ENCODE peak calls at places on chromosomes 13 and 19, in six cellular contexts. One of them, this sample, is unnamed.

GRCh38 chr19:29505034-29505824 is 20.6 kb upstream of the VSTM2B start:
- DNase-seq in NCI-H2081: no peak
- DNase-seq in GM20000: no peak
- DNase-seq in activated CD4-positive, alpha-beta T cell treated with anti-CD3 and anti-CD28 coated beads, Interleukin-2, amount 50 U/mL, for 24 hours: no peak
- DNase-seq in CD4-positive, alpha-beta T cell: no peak
- DNase-seq in psoas muscle: no peak
- DNase-seq in this sample: no peak

GRCh38 chr13:45137501-45137880 is 17.2 kb downstream of the GTF2F2 start:
- DNase-seq in GM20000: no peak
- DNase-seq in CD4-positive, alpha-beta T cell: no peak
- DNase-seq in psoas muscle: no peak
- DNase-seq in NCI-H2081: no peak
- DNase-seq in activated CD4-positive, alpha-beta T cell treated with anti-CD3 and anti-CD28 coated beads, Interleukin-2, amount 50 U/mL, for 24 hours: no peak
- DNase-seq in this sample: no peak

GRCh38 chr19:37551123-37551993 is 43.2 kb downstream of the ZNF571 start:
- DNase-seq in NCI-H2081: no peak
- DNase-seq in GM20000: peak
- DNase-seq in psoas muscle: no peak
- DNase-seq in activated CD4-positive, alpha-beta T cell treated with anti-CD3 and anti-CD28 coated beads, Interleukin-2, amount 50 U/mL, for 24 hours: peak
- DNase-seq in CD4-positive, alpha-beta T cell: peak
- DNase-seq in this sample: no peak

GRCh38 chr13:57787058-57787791 is 155.7 kb downstream of the PCDH17 start:
- DNase-seq in NCI-H2081: no peak
- DNase-seq in CD4-positive, alpha-beta T cell: no peak
- DNase-seq in psoas muscle: no peak
- DNase-seq in GM20000: no peak
- DNase-seq in activated CD4-positive, alpha-beta T cell treated with anti-CD3 and anti-CD28 coated beads, Interleukin-2, amount 50 U/mL, for 24 hours: no peak
- DNase-seq in this sample: no peak

GRCh38 chr13:35768551-35768950 is 292.1 kb upstream of the MAB21L1 start:
- DNase-seq in NCI-H2081: no peak
- DNase-seq in psoas muscle: no peak
- DNase-seq in CD4-positive, alpha-beta T cell: no peak
- DNase-seq in activated CD4-positive, alpha-beta T cell treated with anti-CD3 and anti-CD28 coated beads, Interleukin-2, amount 50 U/mL, for 24 hours: no peak
- DNase-seq in GM20000: no peak
- DNase-seq in this sample: no peak

GRCh38 chr19:8654591-8655339 is 24.3 kb downstream of the NFILZ start:
- DNase-seq in NCI-H2081: peak
- DNase-seq in activated CD4-positive, alpha-beta T cell treated with anti-CD3 and anti-CD28 coated beads, Interleukin-2, amount 50 U/mL, for 24 hours: peak
- DNase-seq in psoas muscle: peak
- DNase-seq in GM20000: peak
- DNase-seq in CD4-positive, alpha-beta T cell: peak
- DNase-seq in this sample: no peak

GRCh38 chr19:46514589-46515289 is 19.1 kb upstream of the PNMA8B start:
- DNase-seq in CD4-positive, alpha-beta T cell: no peak
- DNase-seq in activated CD4-positive, alpha-beta T cell treated with anti-CD3 and anti-CD28 coated beads, Interleukin-2, amount 50 U/mL, for 24 hours: no peak
- DNase-seq in NCI-H2081: no peak
- DNase-seq in psoas muscle: no peak
- DNase-seq in GM20000: no peak
- DNase-seq in this sample: no peak

GRCh38 chr19:29694669-29695627 is 20.1 kb downstream of the C19orf12 start:
- DNase-seq in CD4-positive, alpha-beta T cell: peak
- DNase-seq in psoas muscle: peak
- DNase-seq in GM20000: peak
- DNase-seq in NCI-H2081: no peak
- DNase-seq in activated CD4-positive, alpha-beta T cell treated with anti-CD3 and anti-CD28 coated beads, Interleukin-2, amount 50 U/mL, for 24 hours: peak
- DNase-seq in this sample: peak

GRCh38 chr19:6433165-6433564 is 398 bp downstream of the SLC25A41 start:
- DNase-seq in CD4-positive, alpha-beta T cell: no peak
- DNase-seq in psoas muscle: no peak
- DNase-seq in NCI-H2081: no peak
- DNase-seq in activated CD4-positive, alpha-beta T cell treated with anti-CD3 and anti-CD28 coated beads, Interleukin-2, amount 50 U/mL, for 24 hours: no peak
- DNase-seq in GM20000: no peak
- DNase-seq in this sample: no peak

GRCh38 chr13:48483589-48483988 is 49.3 kb downstream of the RCBTB2 start:
- DNase-seq in activated CD4-positive, alpha-beta T cell treated with anti-CD3 and anti-CD28 coated beads, Interleukin-2, amount 50 U/mL, for 24 hours: no peak
- DNase-seq in psoas muscle: no peak
- DNase-seq in GM20000: no peak
- DNase-seq in CD4-positive, alpha-beta T cell: no peak
- DNase-seq in NCI-H2081: no peak
- DNase-seq in this sample: no peak

GRCh38 chr19:18284710-18285430 is 3.4 kb upstream of the JUND start:
- DNase-seq in psoas muscle: no peak
- DNase-seq in NCI-H2081: no peak
- DNase-seq in activated CD4-positive, alpha-beta T cell treated with anti-CD3 and anti-CD28 coated beads, Interleukin-2, amount 50 U/mL, for 24 hours: no peak
- DNase-seq in GM20000: peak
- DNase-seq in CD4-positive, alpha-beta T cell: no peak
- DNase-seq in this sample: no peak

GRCh38 chr13:112734696-112735547 is 45.1 kb downstream of the ATP11A start:
- DNase-seq in activated CD4-positive, alpha-beta T cell treated with anti-CD3 and anti-CD28 coated beads, Interleukin-2, amount 50 U/mL, for 24 hours: no peak
- DNase-seq in CD4-positive, alpha-beta T cell: no peak
- DNase-seq in GM20000: no peak
- DNase-seq in NCI-H2081: no peak
- DNase-seq in psoas muscle: no peak
- DNase-seq in this sample: no peak

GRCh38 chr13:102650444-102650843 is 44.4 kb downstream of the METTL21C start:
- DNase-seq in NCI-H2081: no peak
- DNase-seq in CD4-positive, alpha-beta T cell: no peak
- DNase-seq in activated CD4-positive, alpha-beta T cell treated with anti-CD3 and anti-CD28 coated beads, Interleukin-2, amount 50 U/mL, for 24 hours: no peak
- DNase-seq in GM20000: no peak
- DNase-seq in psoas muscle: no peak
- DNase-seq in this sample: no peak

GRCh38 chr19:33168528-33168927 is 25.6 kb upstream of the LRP3 start:
- DNase-seq in activated CD4-positive, alpha-beta T cell treated with anti-CD3 and anti-CD28 coated beads, Interleukin-2, amount 50 U/mL, for 24 hours: no peak
- DNase-seq in psoas muscle: no peak
- DNase-seq in CD4-positive, alpha-beta T cell: no peak
- DNase-seq in NCI-H2081: no peak
- DNase-seq in GM20000: no peak
- DNase-seq in this sample: no peak

GRCh38 chr19:33678796-33679195 is 57.0 kb downstream of the CHST8 start:
- DNase-seq in CD4-positive, alpha-beta T cell: peak
- DNase-seq in activated CD4-positive, alpha-beta T cell treated with anti-CD3 and anti-CD28 coated beads, Interleukin-2, amount 50 U/mL, for 24 hours: no peak
- DNase-seq in NCI-H2081: peak
- DNase-seq in GM20000: no peak
- DNase-seq in psoas muscle: no peak
- DNase-seq in this sample: no peak

GRCh38 chr19:48509467-48510194 is 2.0 kb downstream of the LMTK3 start:
- DNase-seq in GM20000: peak
- DNase-seq in psoas muscle: no peak
- DNase-seq in NCI-H2081: no peak
- DNase-seq in activated CD4-positive, alpha-beta T cell treated with anti-CD3 and anti-CD28 coated beads, Interleukin-2, amount 50 U/mL, for 24 hours: no peak
- DNase-seq in CD4-positive, alpha-beta T cell: no peak
- DNase-seq in this sample: no peak

GRCh38 chr19:9431475-9431874 is 3.9 kb downstream of the ZNF266 start:
- DNase-seq in CD4-positive, alpha-beta T cell: peak
- DNase-seq in NCI-H2081: peak
- DNase-seq in GM20000: no peak
- DNase-seq in activated CD4-positive, alpha-beta T cell treated with anti-CD3 and anti-CD28 coated beads, Interleukin-2, amount 50 U/mL, for 24 hours: peak
- DNase-seq in psoas muscle: no peak
- DNase-seq in this sample: no peak

GRCh38 chr13:53237696-53238095 is 209.1 kb downstream of the OLFM4 start:
- DNase-seq in NCI-H2081: no peak
- DNase-seq in psoas muscle: no peak
- DNase-seq in CD4-positive, alpha-beta T cell: no peak
- DNase-seq in activated CD4-positive, alpha-beta T cell treated with anti-CD3 and anti-CD28 coated beads, Interleukin-2, amount 50 U/mL, for 24 hours: no peak
- DNase-seq in GM20000: no peak
- DNase-seq in this sample: no peak

GRCh38 chr19:38004100-38004504 is 97.1 kb downstream of the SIPA1L3 start:
- DNase-seq in activated CD4-positive, alpha-beta T cell treated with anti-CD3 and anti-CD28 coated beads, Interleukin-2, amount 50 U/mL, for 24 hours: no peak
- DNase-seq in GM20000: no peak
- DNase-seq in psoas muscle: no peak
- DNase-seq in NCI-H2081: no peak
- DNase-seq in CD4-positive, alpha-beta T cell: no peak
- DNase-seq in this sample: no peak

GRCh38 chr19:21092107-21092506 is 10.1 kb downstream of the ZNF714 start:
- DNase-seq in activated CD4-positive, alpha-beta T cell treated with anti-CD3 and anti-CD28 coated beads, Interleukin-2, amount 50 U/mL, for 24 hours: no peak
- DNase-seq in psoas muscle: no peak
- DNase-seq in CD4-positive, alpha-beta T cell: no peak
- DNase-seq in NCI-H2081: no peak
- DNase-seq in GM20000: no peak
- DNase-seq in this sample: no peak

GRCh38 chr13:97280478-97280877 is 58.3 kb downstream of the MBNL2 start:
- DNase-seq in GM20000: no peak
- DNase-seq in activated CD4-positive, alpha-beta T cell treated with anti-CD3 and anti-CD28 coated beads, Interleukin-2, amount 50 U/mL, for 24 hours: no peak
- DNase-seq in psoas muscle: no peak
- DNase-seq in NCI-H2081: no peak
- DNase-seq in CD4-positive, alpha-beta T cell: no peak
- DNase-seq in this sample: no peak

GRCh38 chr13:38866649-38867048 is 124.0 kb downstream of the STOML3 start:
- DNase-seq in psoas muscle: no peak
- DNase-seq in activated CD4-positive, alpha-beta T cell treated with anti-CD3 and anti-CD28 coated beads, Interleukin-2, amount 50 U/mL, for 24 hours: no peak
- DNase-seq in NCI-H2081: no peak
- DNase-seq in GM20000: no peak
- DNase-seq in CD4-positive, alpha-beta T cell: no peak
- DNase-seq in this sample: no peak

GRCh38 chr19:50870417-50871089 is 2.7 kb upstream of the KLK2 start:
- DNase-seq in activated CD4-positive, alpha-beta T cell treated with anti-CD3 and anti-CD28 coated beads, Interleukin-2, amount 50 U/mL, for 24 hours: no peak
- DNase-seq in CD4-positive, alpha-beta T cell: no peak
- DNase-seq in NCI-H2081: no peak
- DNase-seq in GM20000: no peak
- DNase-seq in psoas muscle: no peak
- DNase-seq in this sample: no peak

GRCh38 chr19:42683917-42684513 is 56.3 kb downstream of the PSG3 start:
- DNase-seq in psoas muscle: no peak
- DNase-seq in NCI-H2081: no peak
- DNase-seq in GM20000: peak
- DNase-seq in activated CD4-positive, alpha-beta T cell treated with anti-CD3 and anti-CD28 coated beads, Interleukin-2, amount 50 U/mL, for 24 hours: peak
- DNase-seq in CD4-positive, alpha-beta T cell: no peak
- DNase-seq in this sample: no peak

GRCh38 chr19:4198467-4199126 is 16.1 kb downstream of the ANKRD24 start:
- DNase-seq in psoas muscle: no peak
- DNase-seq in activated CD4-positive, alpha-beta T cell treated with anti-CD3 and anti-CD28 coated beads, Interleukin-2, amount 50 U/mL, for 24 hours: no peak
- DNase-seq in NCI-H2081: no peak
- DNase-seq in GM20000: no peak
- DNase-seq in CD4-positive, alpha-beta T cell: no peak
- DNase-seq in this sample: no peak

GRCh38 chr13:34926513-34926912 is 15.6 kb upstream of the NBEA start:
- DNase-seq in NCI-H2081: no peak
- DNase-seq in CD4-positive, alpha-beta T cell: no peak
- DNase-seq in psoas muscle: no peak
- DNase-seq in GM20000: no peak
- DNase-seq in activated CD4-positive, alpha-beta T cell treated with anti-CD3 and anti-CD28 coated beads, Interleukin-2, amount 50 U/mL, for 24 hours: no peak
- DNase-seq in this sample: no peak

GRCh38 chr13:97338571-97338970 is 95.4 kb upstream of the RAP2A start:
- DNase-seq in GM20000: no peak
- DNase-seq in activated CD4-positive, alpha-beta T cell treated with anti-CD3 and anti-CD28 coated beads, Interleukin-2, amount 50 U/mL, for 24 hours: no peak
- DNase-seq in psoas muscle: peak
- DNase-seq in NCI-H2081: no peak
- DNase-seq in CD4-positive, alpha-beta T cell: no peak
- DNase-seq in this sample: no peak

GRCh38 chr19:14517840-14518505 is at the start of gene DNAJB1:
- DNase-seq in GM20000: peak
- DNase-seq in NCI-H2081: peak
- DNase-seq in activated CD4-positive, alpha-beta T cell treated with anti-CD3 and anti-CD28 coated beads, Interleukin-2, amount 50 U/mL, for 24 hours: peak
- DNase-seq in psoas muscle: peak
- DNase-seq in CD4-positive, alpha-beta T cell: peak
- DNase-seq in this sample: peak

GRCh38 chr13:107025991-107026390 is 458.1 kb upstream of the ARGLU1 start:
- DNase-seq in GM20000: no peak
- DNase-seq in psoas muscle: no peak
- DNase-seq in NCI-H2081: no peak
- DNase-seq in activated CD4-positive, alpha-beta T cell treated with anti-CD3 and anti-CD28 coated beads, Interleukin-2, amount 50 U/mL, for 24 hours: no peak
- DNase-seq in CD4-positive, alpha-beta T cell: no peak
- DNase-seq in this sample: no peak

GRCh38 chr13:99796175-99796819 is 175.3 kb downstream of the ZIC5 start:
- DNase-seq in CD4-positive, alpha-beta T cell: no peak
- DNase-seq in NCI-H2081: no peak
- DNase-seq in activated CD4-positive, alpha-beta T cell treated with anti-CD3 and anti-CD28 coated beads, Interleukin-2, amount 50 U/mL, for 24 hours: no peak
- DNase-seq in GM20000: peak
- DNase-seq in psoas muscle: no peak
- DNase-seq in this sample: no peak

GRCh38 chr19:15180451-15181390 is 20.1 kb downstream of the NOTCH3 start:
- DNase-seq in CD4-positive, alpha-beta T cell: no peak
- DNase-seq in activated CD4-positive, alpha-beta T cell treated with anti-CD3 and anti-CD28 coated beads, Interleukin-2, amount 50 U/mL, for 24 hours: no peak
- DNase-seq in NCI-H2081: peak
- DNase-seq in psoas muscle: peak
- DNase-seq in GM20000: no peak
- DNase-seq in this sample: no peak

GRCh38 chr19:4589579-4590410 is 30.3 kb upstream of the SEMA6B start:
- DNase-seq in GM20000: peak
- DNase-seq in activated CD4-positive, alpha-beta T cell treated with anti-CD3 and anti-CD28 coated beads, Interleukin-2, amount 50 U/mL, for 24 hours: no peak
- DNase-seq in psoas muscle: no peak
- DNase-seq in CD4-positive, alpha-beta T cell: no peak
- DNase-seq in NCI-H2081: no peak
- DNase-seq in this sample: no peak

GRCh38 chr19:50008532-50008931 is 16.6 kb downstream of the VRK3 start:
- DNase-seq in NCI-H2081: no peak
- DNase-seq in psoas muscle: no peak
- DNase-seq in GM20000: no peak
- DNase-seq in activated CD4-positive, alpha-beta T cell treated with anti-CD3 and anti-CD28 coated beads, Interleukin-2, amount 50 U/mL, for 24 hours: no peak
- DNase-seq in CD4-positive, alpha-beta T cell: no peak
- DNase-seq in this sample: no peak

GRCh38 chr13:28705734-28706133 is 13.0 kb downstream of the SLC46A3 start:
- DNase-seq in psoas muscle: no peak
- DNase-seq in activated CD4-positive, alpha-beta T cell treated with anti-CD3 and anti-CD28 coated beads, Interleukin-2, amount 50 U/mL, for 24 hours: no peak
- DNase-seq in CD4-positive, alpha-beta T cell: no peak
- DNase-seq in GM20000: no peak
- DNase-seq in NCI-H2081: no peak
- DNase-seq in this sample: no peak

GRCh38 chr13:36907801-36908200 is 12.2 kb downstream of the SMAD9 start:
- DNase-seq in CD4-positive, alpha-beta T cell: no peak
- DNase-seq in activated CD4-positive, alpha-beta T cell treated with anti-CD3 and anti-CD28 coated beads, Interleukin-2, amount 50 U/mL, for 24 hours: no peak
- DNase-seq in GM20000: no peak
- DNase-seq in psoas muscle: no peak
- DNase-seq in NCI-H2081: peak
- DNase-seq in this sample: no peak

GRCh38 chr13:101018720-101019119 is 344.1 kb upstream of the TMTC4 start:
- DNase-seq in NCI-H2081: no peak
- DNase-seq in GM20000: no peak
- DNase-seq in activated CD4-positive, alpha-beta T cell treated with anti-CD3 and anti-CD28 coated beads, Interleukin-2, amount 50 U/mL, for 24 hours: no peak
- DNase-seq in psoas muscle: no peak
- DNase-seq in CD4-positive, alpha-beta T cell: no peak
- DNase-seq in this sample: no peak

GRCh38 chr13:48009298-48009697 is 8.2 kb upstream of the SUCLA2 start:
- DNase-seq in GM20000: no peak
- DNase-seq in NCI-H2081: no peak
- DNase-seq in psoas muscle: no peak
- DNase-seq in activated CD4-positive, alpha-beta T cell treated with anti-CD3 and anti-CD28 coated beads, Interleukin-2, amount 50 U/mL, for 24 hours: no peak
- DNase-seq in CD4-positive, alpha-beta T cell: no peak
- DNase-seq in this sample: no peak

GRCh38 chr19:11458236-11458900 is 22.5 kb downstream of the ELAVL3 start:
- DNase-seq in GM20000: peak
- DNase-seq in NCI-H2081: no peak
- DNase-seq in activated CD4-positive, alpha-beta T cell treated with anti-CD3 and anti-CD28 coated beads, Interleukin-2, amount 50 U/mL, for 24 hours: no peak
- DNase-seq in psoas muscle: no peak
- DNase-seq in CD4-positive, alpha-beta T cell: no peak
- DNase-seq in this sample: no peak